ENCODE peak calls at places on chromosomes 2 and 18, in nine cellular contexts. One of them, this sample, is unnamed.

GRCh38 chr2:10951558-10952414 is 40.1 kb downstream of the KCNF1 start:
- DNase-seq in mammary epithelial cell: no peak
- DNase-seq in fibroblast of lung: no peak
- DNase-seq in K562: no peak
- DNase-seq in IMR-90: peak; percentile 23
- DNase-seq in hepatocyte: no peak
- DNase-seq in Karpas-422: no peak
- DNase-seq in PC-3: no peak
- DNase-seq in HepG2: no peak
- DNase-seq in this sample: no peak

GRCh38 chr2:174662859-174663258 is 65.3 kb upstream of the WIPF1 start:
- DNase-seq in hepatocyte: no peak
- DNase-seq in PC-3: no peak
- DNase-seq in mammary epithelial cell: no peak
- DNase-seq in Karpas-422: no peak
- DNase-seq in K562: no peak
- DNase-seq in IMR-90: no peak
- DNase-seq in fibroblast of lung: no peak
- DNase-seq in HepG2: no peak
- DNase-seq in this sample: no peak

GRCh38 chr18:48913201-48913600 is 37.6 kb downstream of the SMAD7 start:
- DNase-seq in mammary epithelial cell: no peak
- DNase-seq in IMR-90: no peak
- DNase-seq in hepatocyte: no peak
- DNase-seq in K562: no peak
- DNase-seq in HepG2: no peak
- DNase-seq in fibroblast of lung: no peak
- DNase-seq in Karpas-422: peak; percentile 63
- DNase-seq in PC-3: peak; percentile 9
- DNase-seq in this sample: peak; percentile 42

GRCh38 chr18:8554354-8554753 is 54.9 kb upstream of the RAB12 start:
- DNase-seq in K562: no peak
- DNase-seq in PC-3: no peak
- DNase-seq in IMR-90: no peak
- DNase-seq in Karpas-422: no peak
- DNase-seq in mammary epithelial cell: no peak
- DNase-seq in hepatocyte: no peak
- DNase-seq in fibroblast of lung: no peak
- DNase-seq in HepG2: no peak
- DNase-seq in this sample: no peak

GRCh38 chr2:237693281-237694039 is 66.1 kb downstream of the LRRFIP1 start:
- DNase-seq in fibroblast of lung: peak; percentile 81
- DNase-seq in mammary epithelial cell: peak; percentile 88
- DNase-seq in PC-3: peak; percentile 73
- DNase-seq in K562: no peak
- DNase-seq in hepatocyte: peak; percentile 55
- DNase-seq in IMR-90: peak; percentile 69
- DNase-seq in HepG2: peak; percentile 64
- DNase-seq in Karpas-422: no peak
- DNase-seq in this sample: peak; percentile 88

GRCh38 chr2:220224711-220225519 is 597.5 kb downstream of the SLC4A3 start:
- DNase-seq in mammary epithelial cell: peak; percentile 91
- DNase-seq in IMR-90: peak; percentile 89
- DNase-seq in HepG2: no peak
- DNase-seq in hepatocyte: no peak
- DNase-seq in fibroblast of lung: peak; percentile 93
- DNase-seq in Karpas-422: no peak
- DNase-seq in K562: no peak
- DNase-seq in PC-3: peak; percentile 97
- DNase-seq in this sample: no peak

GRCh38 chr2:26843041-26843440 is 4.9 kb upstream of the DPYSL5 start:
- DNase-seq in HepG2: no peak
- DNase-seq in PC-3: no peak
- DNase-seq in IMR-90: no peak
- DNase-seq in fibroblast of lung: no peak
- DNase-seq in hepatocyte: no peak
- DNase-seq in K562: no peak
- DNase-seq in Karpas-422: no peak
- DNase-seq in mammary epithelial cell: no peak
- DNase-seq in this sample: no peak

GRCh38 chr2:219544567-219544966 is 739 bp downstream of the TMEM198 start:
- DNase-seq in K562: no peak
- DNase-seq in HepG2: no peak
- DNase-seq in IMR-90: no peak
- DNase-seq in PC-3: no peak
- DNase-seq in fibroblast of lung: no peak
- DNase-seq in mammary epithelial cell: no peak
- DNase-seq in hepatocyte: no peak
- DNase-seq in Karpas-422: no peak
- DNase-seq in this sample: no peak

GRCh38 chr2:225764346-225764745 is 364.8 kb downstream of the NYAP2 start:
- DNase-seq in hepatocyte: no peak
- DNase-seq in fibroblast of lung: peak; percentile 25
- DNase-seq in mammary epithelial cell: no peak
- DNase-seq in PC-3: no peak
- DNase-seq in K562: no peak
- DNase-seq in HepG2: no peak
- DNase-seq in Karpas-422: no peak
- DNase-seq in IMR-90: no peak
- DNase-seq in this sample: no peak

GRCh38 chr2:177611310-177611886 is 218.8 kb downstream of the AGPS start:
- DNase-seq in fibroblast of lung: no peak
- DNase-seq in Karpas-422: no peak
- DNase-seq in HepG2: no peak
- DNase-seq in PC-3: no peak
- DNase-seq in hepatocyte: no peak
- DNase-seq in mammary epithelial cell: no peak
- DNase-seq in IMR-90: no peak
- DNase-seq in K562: no peak
- DNase-seq in this sample: no peak

GRCh38 chr18:62881509-62882016 is 166.2 kb downstream of the PHLPP1 start:
- DNase-seq in mammary epithelial cell: peak; percentile 92
- DNase-seq in PC-3: peak; percentile 92
- DNase-seq in K562: no peak
- DNase-seq in HepG2: no peak
- DNase-seq in Karpas-422: no peak
- DNase-seq in hepatocyte: no peak
- DNase-seq in fibroblast of lung: peak; percentile 99
- DNase-seq in IMR-90: peak; percentile 95
- DNase-seq in this sample: peak; percentile 91

GRCh38 chr2:238528953-238529781 is 102.4 kb downstream of the ASB1 start:
- DNase-seq in mammary epithelial cell: peak; percentile 41
- DNase-seq in fibroblast of lung: peak; percentile 68
- DNase-seq in Karpas-422: no peak
- DNase-seq in IMR-90: peak; percentile 82
- DNase-seq in HepG2: peak; percentile 95
- DNase-seq in K562: no peak
- DNase-seq in hepatocyte: peak; percentile 76
- DNase-seq in PC-3: peak; percentile 91
- DNase-seq in this sample: peak; percentile 80

GRCh38 chr2:28377984-28378678 is 14.5 kb upstream of the FOSL2 start:
- DNase-seq in K562: no peak
- DNase-seq in HepG2: no peak
- DNase-seq in mammary epithelial cell: peak; percentile 85
- DNase-seq in Karpas-422: no peak
- DNase-seq in PC-3: peak; percentile 15
- DNase-seq in IMR-90: no peak
- DNase-seq in hepatocyte: no peak
- DNase-seq in fibroblast of lung: no peak
- DNase-seq in this sample: no peak

GRCh38 chr2:136490100-136490499 is 275.2 kb upstream of the THSD7B start:
- DNase-seq in hepatocyte: no peak
- DNase-seq in Karpas-422: no peak
- DNase-seq in HepG2: no peak
- DNase-seq in K562: no peak
- DNase-seq in PC-3: no peak
- DNase-seq in IMR-90: no peak
- DNase-seq in fibroblast of lung: no peak
- DNase-seq in mammary epithelial cell: no peak
- DNase-seq in this sample: no peak

DNA sequence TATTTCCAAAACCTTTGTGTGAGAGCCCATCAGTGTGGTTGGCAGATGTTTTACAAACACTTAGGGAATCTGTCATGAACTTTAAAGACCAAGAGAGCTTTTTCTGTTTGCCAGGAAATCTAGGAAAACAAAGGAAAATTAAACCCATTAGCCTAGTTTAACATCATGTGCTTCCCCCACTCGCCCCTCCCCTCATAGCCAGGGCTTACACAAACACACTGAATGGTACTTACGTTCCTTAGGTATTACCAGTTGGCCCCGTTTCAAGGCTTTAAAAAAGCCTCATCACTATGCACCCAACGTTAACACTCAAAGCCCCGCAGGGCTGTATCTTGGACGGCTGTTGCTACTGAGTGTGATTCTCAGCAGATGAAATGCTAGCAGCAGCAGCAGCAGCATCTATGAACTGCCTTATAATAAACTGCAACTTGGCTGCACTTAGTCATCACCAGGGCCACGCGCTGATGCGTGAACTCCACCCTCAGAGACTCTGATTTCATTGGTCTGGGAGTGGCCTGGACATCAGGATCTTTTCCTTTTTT is 20.1 kb upstream of the TTC39C start:
- DNase-seq in IMR-90: peak; percentile 96
- DNase-seq in fibroblast of lung: peak; percentile 92
- DNase-seq in PC-3: peak; percentile 97
- DNase-seq in K562: no peak
- DNase-seq in HepG2: peak; percentile 52
- DNase-seq in Karpas-422: no peak
- DNase-seq in hepatocyte: peak; percentile 73
- DNase-seq in mammary epithelial cell: peak; percentile 96
- DNase-seq in this sample: peak; percentile 88
- H3K4me2 ChIP-seq in IMR-90: peak overlapping the region; percentile 20
- H3K4me2 ChIP-seq in fibroblast of lung: peak overlapping the region; percentile 49
- H3K4me2 ChIP-seq in PC-3: peak overlapping the region; percentile 71
- H3K4me2 ChIP-seq in K562: no peak overlapping the region
- H3K4me2 ChIP-seq in HepG2: no peak overlapping the region
- H3K4me2 ChIP-seq in Karpas-422: no peak overlapping the region
- H3K4me2 ChIP-seq in hepatocyte: peak overlapping the region; percentile 19
- H3K4me2 ChIP-seq in mammary epithelial cell: peak overlapping the region; percentile 33
- H3K4me2 ChIP-seq in this sample: peak overlapping the region; percentile 59

GRCh38 chr2:106187426-106187825 is 6.7 kb downstream of the UXS1 start:
- DNase-seq in fibroblast of lung: no peak
- DNase-seq in HepG2: no peak
- DNase-seq in K562: no peak
- DNase-seq in Karpas-422: no peak
- DNase-seq in mammary epithelial cell: no peak
- DNase-seq in hepatocyte: no peak
- DNase-seq in PC-3: no peak
- DNase-seq in IMR-90: no peak
- DNase-seq in this sample: no peak
- H4K20me1 ChIP-seq in fibroblast of lung: no peaks in the 10 kb centered on the region
- H4K20me1 ChIP-seq in HepG2: peaks cover 4% of the 10 kb centered on the region
- H4K20me1 ChIP-seq in K562: peaks cover 3% of the 10 kb centered on the region
- H4K20me1 ChIP-seq in Karpas-422: peaks cover 53% of the 10 kb centered on the region
- H4K20me1 ChIP-seq in mammary epithelial cell: no peaks in the 10 kb centered on the region
- H4K20me1 ChIP-seq in hepatocyte: peaks cover 8% of the 10 kb centered on the region
- H4K20me1 ChIP-seq in PC-3: peaks cover 18% of the 10 kb centered on the region
- H4K20me1 ChIP-seq in IMR-90: peaks cover 23% of the 10 kb centered on the region
- H4K20me1 ChIP-seq in this sample: peaks cover 14% of the 10 kb centered on the region

GRCh38 chr2:84940836-84941412 is 30.0 kb upstream of the KCMF1 start:
- DNase-seq in IMR-90: no peak
- DNase-seq in Karpas-422: peak; percentile 46
- DNase-seq in hepatocyte: no peak
- DNase-seq in mammary epithelial cell: no peak
- DNase-seq in fibroblast of lung: no peak
- DNase-seq in PC-3: no peak
- DNase-seq in HepG2: no peak
- DNase-seq in K562: no peak
- DNase-seq in this sample: no peak

GRCh38 chr2:84938194-84938879 is 32.6 kb upstream of the KCMF1 start:
- DNase-seq in HepG2: peak; percentile 35
- DNase-seq in K562: no peak
- DNase-seq in hepatocyte: no peak
- DNase-seq in fibroblast of lung: peak; percentile 65
- DNase-seq in mammary epithelial cell: peak; percentile 55
- DNase-seq in IMR-90: no peak
- DNase-seq in Karpas-422: no peak
- DNase-seq in PC-3: peak; percentile 50
- DNase-seq in this sample: no peak

GRCh38 chr2:84940088-84940470 is 30.9 kb upstream of the KCMF1 start:
- DNase-seq in Karpas-422: peak; percentile 48
- DNase-seq in PC-3: no peak
- DNase-seq in K562: no peak
- DNase-seq in HepG2: no peak
- DNase-seq in fibroblast of lung: no peak
- DNase-seq in mammary epithelial cell: no peak
- DNase-seq in hepatocyte: no peak
- DNase-seq in IMR-90: no peak
- DNase-seq in this sample: no peak

GRCh38 chr2:84942166-84942565 is 28.8 kb upstream of the KCMF1 start:
- DNase-seq in K562: no peak
- DNase-seq in mammary epithelial cell: no peak
- DNase-seq in hepatocyte: no peak
- DNase-seq in PC-3: no peak
- DNase-seq in HepG2: no peak
- DNase-seq in IMR-90: no peak
- DNase-seq in Karpas-422: no peak
- DNase-seq in fibroblast of lung: no peak
- DNase-seq in this sample: no peak

DNA sequence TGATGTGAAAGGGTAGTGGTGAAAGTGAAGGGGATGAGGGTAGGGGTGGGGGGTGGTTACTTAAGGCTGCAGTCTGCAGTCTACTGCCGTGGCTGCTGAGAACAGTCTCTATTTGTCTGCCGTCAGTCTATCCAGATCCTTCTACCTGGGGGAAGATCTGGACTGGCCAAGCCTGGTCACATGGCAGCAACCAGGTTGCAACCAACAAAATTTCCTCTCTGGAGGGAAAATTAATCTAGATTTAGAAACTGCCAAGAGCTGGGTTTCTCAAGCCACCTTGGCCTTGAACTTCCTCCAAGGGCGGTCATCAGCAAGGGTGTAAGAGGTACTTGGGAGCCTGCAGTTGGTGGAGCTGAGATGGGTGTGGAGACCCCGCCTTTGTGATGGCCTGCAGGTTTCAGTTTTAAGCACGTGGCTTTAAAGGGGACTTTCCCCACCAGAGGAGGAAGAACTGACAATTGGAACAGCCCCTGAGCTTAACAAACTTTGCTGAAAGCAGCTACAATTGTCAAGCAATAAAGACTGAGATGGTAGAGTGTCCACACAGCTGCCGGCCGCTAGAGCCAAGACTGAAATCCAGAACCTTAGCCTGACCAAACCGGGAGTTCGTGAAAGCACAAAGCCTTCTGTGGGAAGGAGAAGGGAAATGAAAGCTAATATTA is 31.4 kb upstream of the KCMF1 start:
- DNase-seq in HepG2: no peak
- DNase-seq in mammary epithelial cell: peak; percentile 40
- DNase-seq in Karpas-422: peak; percentile 74
- DNase-seq in K562: no peak
- DNase-seq in hepatocyte: no peak
- DNase-seq in fibroblast of lung: no peak
- DNase-seq in IMR-90: no peak
- DNase-seq in PC-3: no peak
- DNase-seq in this sample: no peak
- H3K4me2 ChIP-seq in HepG2: peak overlapping the region; percentile 3
- H3K4me2 ChIP-seq in mammary epithelial cell: no peak overlapping the region
- H3K4me2 ChIP-seq in Karpas-422: peak overlapping the region; percentile 38
- H3K4me2 ChIP-seq in K562: peak overlapping the region; percentile 30
- H3K4me2 ChIP-seq in hepatocyte: no peak overlapping the region
- H3K4me2 ChIP-seq in fibroblast of lung: no peak overlapping the region
- H3K4me2 ChIP-seq in IMR-90: no peak overlapping the region
- H3K4me2 ChIP-seq in PC-3: no peak overlapping the region
- H3K4me2 ChIP-seq in this sample: no peak overlapping the region

GRCh38 chr2:74199275-74199701 is 873 bp downstream of the MTHFD2 start:
- DNase-seq in HepG2: no peak
- DNase-seq in fibroblast of lung: no peak
- DNase-seq in IMR-90: no peak
- DNase-seq in Karpas-422: no peak
- DNase-seq in K562: no peak
- DNase-seq in PC-3: no peak
- DNase-seq in hepatocyte: no peak
- DNase-seq in mammary epithelial cell: no peak
- DNase-seq in this sample: no peak
- H4K20me1 ChIP-seq in HepG2: peaks cover 43% of the 10 kb centered on the region
- H4K20me1 ChIP-seq in fibroblast of lung: no peaks in the 10 kb centered on the region
- H4K20me1 ChIP-seq in IMR-90: peaks cover 50% of the 10 kb centered on the region
- H4K20me1 ChIP-seq in Karpas-422: peaks cover 50% of the 10 kb centered on the region
- H4K20me1 ChIP-seq in K562: peaks cover 19% of the 10 kb centered on the region
- H4K20me1 ChIP-seq in PC-3: peaks cover 42% of the 10 kb centered on the region
- H4K20me1 ChIP-seq in hepatocyte: peaks cover 43% of the 10 kb centered on the region
- H4K20me1 ChIP-seq in mammary epithelial cell: peaks cover 5% of the 10 kb centered on the region
- H4K20me1 ChIP-seq in this sample: peaks cover 22% of the 10 kb centered on the region